ENCODE peak calls at places on chromosomes 13 and 19, in four cellular contexts. B is suprapubic skin; G is CD8-positive, alpha-beta T cell; R is fibroblast of mammary gland. N is an unnamed sample.

GRCh38 chr13:43848250-43848649 is 31.3 kb downstream of the CCDC122 start:
- DNase-seq in B (no peak), G (no peak), R (peak; percentile 75), N (peak; percentile 38)

GRCh38 chr19:51439021-51439465 is 19.2 kb downstream of the SIGLEC8 start:
- DNase-seq in R (peak; percentile 16), G (peak; percentile 23), B (no peak), N (no peak)

GRCh38 chr13:113843864-113844556 is 19.9 kb downstream of the GAS6 start:
- DNase-seq in R (no peak), G (no peak), B (no peak), N (no peak)

GRCh38 chr13:70043685-70044084 is 63.9 kb upstream of the ATXN8OS start:
- DNase-seq in B (no peak), R (no peak), G (no peak), N (no peak)

GRCh38 chr13:67147257-67148218 is 82.6 kb downstream of the PCDH9 start:
- DNase-seq in B (no peak), G (no peak), R (peak; percentile 69), N (peak; percentile 83)

GRCh38 chr19:46618670-46619231 is 6.1 kb downstream of the PTGIR start:
- DNase-seq in G (no peak), R (peak; percentile 58), B (no peak), N (no peak)

GRCh38 chr13:94050686-94051085 is 428.8 kb downstream of the DCT start:
- DNase-seq in B (no peak), G (no peak), R (no peak), N (no peak)

GRCh38 chr19:29753934-29754305 is 38.9 kb upstream of the C19orf12 start:
- DNase-seq in R (no peak), G (no peak), B (no peak), N (no peak)

GRCh38 chr19:27806471-27807070 is 1406.4 kb downstream of the UQCRFS1 start:
- DNase-seq in G (no peak), B (no peak), R (no peak), N (no peak)

GRCh38 chr13:112969692-112970338 is 801 bp downstream of the MCF2L start:
- DNase-seq in G (no peak), R (no peak), B (peak; percentile 35), N (no peak)

GRCh38 chr19:408441-409005 is 424 bp downstream of the C2CD4C start:
- DNase-seq in B (peak; percentile 72), G (no peak), R (no peak), N (no peak)

GRCh38 chr19:51116736-51117135 is 8.0 kb upstream of the SIGLEC9 start:
- DNase-seq in R (no peak), G (peak; percentile 27), B (no peak), N (no peak)

GRCh38 chr19:47407417-47407774 is 11.9 kb downstream of the MEIS3 start:
- DNase-seq in R (no peak), G (no peak), B (no peak), N (no peak)

GRCh38 chr13:101846701-101847100 is 394.2 kb downstream of the ITGBL1 start:
- DNase-seq in R (no peak), G (no peak), B (no peak), N (no peak)

DNA sequence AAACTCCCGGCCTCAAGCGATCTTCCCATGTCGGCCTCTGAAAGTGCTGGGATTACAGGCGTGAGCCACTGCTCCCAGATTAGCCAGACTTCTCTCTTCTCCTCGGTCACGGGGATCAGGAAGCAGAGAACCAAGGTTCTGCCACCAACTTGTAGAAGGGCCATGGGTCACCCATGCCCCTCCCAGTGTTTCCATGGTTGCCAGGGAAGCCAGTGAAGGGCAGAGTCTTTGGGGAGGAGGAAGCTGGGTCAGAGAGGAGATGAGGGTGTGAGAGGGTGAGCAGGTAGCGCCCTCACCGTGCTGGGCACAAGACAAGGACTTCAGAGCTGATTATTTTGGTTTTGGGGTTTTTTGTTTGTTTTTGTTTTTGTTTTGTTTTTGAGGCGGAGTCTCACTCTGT is 77.1 kb downstream of the GNG7 start:
- DNase-seq in R (no peak), G (no peak), B (no peak), N (no peak)
- H3K4me3 ChIP-seq in R (no peak overlapping the region), G (no peak overlapping the region), B (no peak overlapping the region), N (no peak overlapping the region)

GRCh38 chr13:24539500-24540165 is 27.1 kb upstream of the PARP4 start:
- DNase-seq in B (no peak), G (no peak), R (no peak), N (no peak)

GRCh38 chr13:24541127-24541475 is 28.5 kb upstream of the PARP4 start:
- DNase-seq in B (no peak), R (no peak), G (no peak), N (no peak)

DNA sequence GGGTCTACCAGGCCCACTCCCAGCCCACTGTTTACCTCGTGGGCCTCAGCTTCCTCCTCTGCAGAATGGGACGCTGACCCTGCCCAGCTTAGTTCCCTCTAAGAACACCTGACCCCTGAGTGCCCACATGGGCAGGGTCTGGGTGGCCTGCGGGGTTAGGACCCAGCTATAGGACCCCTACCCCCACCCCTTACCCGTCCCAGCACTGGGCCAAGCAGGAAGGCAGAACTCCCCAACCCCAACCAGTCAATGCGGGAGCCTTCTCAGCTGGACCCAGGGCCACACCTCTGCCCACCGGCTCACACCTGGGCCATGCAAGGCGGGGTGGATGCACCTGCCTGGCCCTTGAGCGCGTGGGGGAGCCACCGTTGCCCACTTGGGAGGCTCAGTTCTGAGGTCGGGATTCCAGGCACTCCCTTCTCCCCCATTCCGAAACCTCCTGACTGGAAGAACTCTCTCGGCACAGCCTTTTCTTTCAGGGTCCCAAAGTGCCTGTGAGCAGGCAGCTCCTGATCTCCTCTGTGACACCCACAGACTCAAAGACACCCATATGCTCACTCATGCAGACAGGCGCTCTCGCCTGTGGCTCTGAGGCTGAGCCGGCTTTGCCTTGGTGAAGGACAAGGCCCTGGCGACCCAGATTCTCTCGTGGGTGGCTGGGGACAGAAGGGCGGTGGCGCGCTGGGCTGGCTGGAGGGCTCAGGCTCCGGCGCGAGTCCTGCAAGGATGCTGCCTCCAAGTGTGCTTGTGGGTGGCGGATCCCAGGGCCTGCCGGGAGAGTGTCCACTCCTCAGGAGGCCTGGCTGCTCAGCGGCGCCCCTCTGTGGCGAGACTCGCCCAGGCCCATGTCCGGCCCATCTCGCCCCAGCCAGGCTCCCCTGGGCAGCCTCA is 27.9 kb upstream of the PARP4 start:
- DNase-seq in G (no peak), B (no peak), R (peak; percentile 5), N (peak; percentile 9)
- TF ChIP-seq CTCF in G (no peak), B (no peak), R (peak; percentile 17), N (no peak)

DNA sequence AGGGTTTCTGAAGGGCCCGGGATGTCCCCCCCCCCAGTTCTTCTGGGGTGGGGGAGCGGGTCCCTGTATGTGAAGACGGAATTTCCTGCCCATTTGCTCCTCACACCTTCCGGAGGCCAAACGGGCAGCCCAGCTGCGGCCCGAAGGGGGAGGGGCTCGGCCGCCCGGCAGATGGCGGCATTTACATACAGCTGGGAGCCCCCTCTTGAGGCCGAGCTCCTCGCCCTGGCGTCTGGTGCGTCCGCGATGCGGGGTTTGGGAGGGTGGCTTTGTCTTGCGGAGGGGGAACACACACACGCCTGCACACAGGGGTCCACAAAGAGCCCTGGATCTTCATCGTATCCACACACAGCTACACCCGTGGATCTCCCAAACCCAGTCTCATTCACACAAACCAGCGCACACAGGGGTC is 891 bp upstream of the DLL3 start:
- DNase-seq in R (peak; percentile 24), B (no peak), G (no peak), N (no peak)
- H3K4me3 ChIP-seq in R (no peak overlapping the region), B (no peak overlapping the region), G (no peak overlapping the region), N (peak overlapping the region; percentile 40)

DNA sequence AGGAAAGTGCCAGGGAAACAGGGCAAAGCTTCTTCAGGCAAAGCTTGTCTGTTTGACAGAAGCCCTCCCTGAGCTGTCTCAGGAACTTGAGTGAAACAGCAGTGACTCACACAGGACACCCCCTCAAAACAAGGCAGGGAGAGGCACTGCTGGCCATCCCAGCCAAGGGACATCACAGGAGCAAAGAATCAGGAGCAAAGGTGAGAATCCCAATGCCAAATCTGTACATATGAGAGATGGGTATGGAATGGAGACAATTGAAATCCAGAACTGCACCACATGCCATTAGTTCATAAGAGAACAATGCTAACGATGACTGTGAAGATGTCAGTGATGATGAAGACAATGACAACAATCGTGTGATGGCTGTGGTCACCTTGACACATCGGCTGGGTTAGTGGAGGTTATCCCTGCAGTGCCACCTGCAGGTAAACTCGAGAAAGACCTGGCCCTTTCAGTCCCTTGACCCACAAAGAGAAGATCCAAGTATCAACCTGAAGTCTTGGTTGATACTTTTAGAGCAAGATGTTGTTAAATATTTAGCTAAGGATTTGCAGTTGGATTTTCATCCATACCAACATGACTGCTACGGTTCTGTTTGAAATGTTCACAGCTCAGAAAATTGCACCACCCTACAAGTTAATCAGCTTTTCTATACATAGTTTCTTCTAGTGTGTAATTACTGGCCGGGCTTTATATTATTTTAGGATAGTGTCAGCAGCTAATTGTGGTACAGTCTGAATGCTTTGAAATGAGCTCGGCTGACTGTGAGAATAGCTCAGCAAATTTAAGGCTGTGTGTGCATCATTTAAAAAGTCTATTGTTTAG is 42.0 kb upstream of the IPO5 start:
- DNase-seq in R (peak; percentile 65), B (no peak), G (no peak), N (peak; percentile 60)
- TF ChIP-seq CTCF in R (peak; percentile 50), B (no peak), G (no peak), N (peak; percentile 40)

GRCh38 chr19:48638831-48639381 is 1.7 kb upstream of the DBP start:
- DNase-seq in R (no peak), G (no peak), B (no peak), N (no peak)
- H3K4me3 ChIP-seq in R (no peak overlapping the region), G (peak overlapping the region; percentile 72), B (peak overlapping the region; percentile 82), N (no peak overlapping the region)

DNA sequence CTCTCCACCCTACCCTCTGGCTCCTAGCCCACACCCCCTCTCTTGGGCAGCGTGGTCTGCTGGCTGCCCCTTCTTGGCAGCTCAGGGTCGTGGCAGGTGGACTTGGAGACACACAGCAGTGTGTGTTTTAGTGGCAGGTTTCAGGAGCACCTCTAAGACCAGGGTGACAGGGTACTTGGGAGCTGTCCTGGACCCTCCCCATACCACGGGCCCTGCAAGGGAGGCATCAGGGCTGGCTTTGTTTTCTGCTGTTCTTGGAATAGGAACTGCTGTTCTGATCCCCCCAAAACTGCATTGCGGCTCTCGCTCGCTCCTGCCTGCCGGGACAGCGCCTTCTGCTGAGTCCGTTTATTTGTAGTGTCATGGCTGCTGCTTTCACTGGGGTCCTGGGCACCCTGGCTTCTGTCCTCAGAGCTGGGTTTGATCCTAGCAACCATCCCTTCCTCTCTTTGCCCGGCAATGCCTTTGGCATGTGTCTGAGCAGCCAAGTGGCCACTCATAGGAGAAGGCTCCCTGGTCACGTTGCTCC is 12.2 kb downstream of the COMP start:
- DNase-seq in R (no peak), B (no peak), G (no peak), N (no peak)
- TF ChIP-seq CTCF in R (no peak), B (no peak), G (no peak), N (no peak)